ENCODE peak calls at places on chromosomes 5 and 9, in eight cellular contexts. V is H4, X is posterior cingulate gyrus, Z is prostate gland, E is progenitor cell of endocrine pancreas, R is globus pallidus, S is T-helper 9 cell, Q is cardiac muscle cell. M is an unnamed sample.

GRCh38 chr9:15136646-15137045 is 170.4 kb downstream of the TTC39B start:
- DNase-seq in Q (no peak), Z (no peak), V (peak; percentile 65), R (no peak), S (no peak), E (no peak), X (no peak), M (peak; percentile 36)

GRCh38 chr5:68178579-68178978 is 37.0 kb upstream of the PIK3R1 start:
- DNase-seq in Z (no peak), Q (no peak), E (no peak), S (no peak), R (no peak), X (no peak), V (peak; percentile 6), M (no peak)

GRCh38 chr5:172005708-172006377 is 595 bp downstream of the FBXW11 start:
- DNase-seq in X (peak; percentile 15), R (peak; percentile 31), S (peak; percentile 15), E (peak; percentile 30), Q (peak; percentile 18), V (no peak), Z (peak; percentile 20), M (peak; percentile 17)

GRCh38 chr9:13023498-13023897 is 248.7 kb downstream of the LURAP1L start:
- DNase-seq in V (no peak), Q (no peak), R (no peak), X (no peak), S (no peak), E (no peak), Z (no peak), M (no peak)

GRCh38 chr9:15837079-15837679 is 284.3 kb downstream of the CCDC171 start:
- DNase-seq in V (peak; percentile 52), R (peak; percentile 31), X (no peak), Q (peak; percentile 78), E (peak; percentile 17), Z (peak; percentile 7), S (peak; percentile 0), M (peak; percentile 67)

GRCh38 chr5:37308796-37309195 is 59.6 kb upstream of the CPLANE1 start:
- DNase-seq in R (no peak), S (no peak), E (no peak), X (no peak), Z (no peak), Q (peak; percentile 72), V (no peak), M (no peak)

GRCh38 chr9:93895535-93895934 is 59.6 kb downstream of the BARX1 start:
- DNase-seq in S (no peak), Z (no peak), E (peak; percentile 1), X (no peak), Q (no peak), V (no peak), R (no peak), M (no peak)

GRCh38 chr9:90810686-90811085 is 9.1 kb downstream of the SYK start:
- DNase-seq in E (no peak), X (no peak), S (no peak), Z (no peak), V (no peak), Q (no peak), R (no peak), M (no peak)

GRCh38 chr5:181192337-181193046 is 12.5 kb downstream of the TRIM7 start:
- DNase-seq in S (no peak), Q (no peak), V (no peak), Z (no peak), E (no peak), X (no peak), R (no peak), M (no peak)

GRCh38 chr5:106152569-106152968 is 1518.2 kb downstream of the EFNA5 start:
- DNase-seq in X (no peak), S (no peak), E (no peak), Z (no peak), R (no peak), V (no peak), Q (no peak), M (no peak)

GRCh38 chr9:35840901-35841900 is 12.2 kb downstream of the TMEM8B start:
- DNase-seq in Z (no peak), V (no peak), S (no peak), E (no peak), X (no peak), Q (no peak), R (no peak), M (no peak)

GRCh38 chr5:175252234-175252805 is 191.7 kb downstream of the DRD1 start:
- DNase-seq in V (no peak), Q (no peak), R (no peak), Z (no peak), E (no peak), S (no peak), X (no peak), M (no peak)

GRCh38 chr9:68706579-68707201 is 1.6 kb downstream of the PIP5K1B start:
- DNase-seq in V (no peak), R (no peak), Z (no peak), Q (no peak), X (no peak), E (no peak), S (no peak), M (peak; percentile 1)

GRCh38 chr5:57761513-57761912 is 278.9 kb upstream of the ACTBL2 start:
- DNase-seq in R (no peak), Q (no peak), V (no peak), E (no peak), S (no peak), Z (no peak), X (no peak), M (no peak)

GRCh38 chr5:96885518-96886338 is 9.4 kb downstream of the ERAP2 start:
- DNase-seq in S (no peak), X (no peak), Q (no peak), Z (no peak), E (no peak), V (no peak), R (peak; percentile 19), M (no peak)

GRCh38 chr9:126487856-126488255 is 125.9 kb upstream of the LMX1B start:
- DNase-seq in Q (no peak), R (no peak), E (no peak), V (no peak), Z (no peak), X (no peak), S (no peak), M (no peak)